ENCODE peak calls at places on chromosomes 3 and 15, in seven cellular contexts. One of them, this sample, is unnamed.
A peak's percentile ranks its signal among the peaks of the same experiment; 100 is the strongest.

GRCh38 chr3:80734483-80734882 is 966.7 kb upstream of the ROBO1 start:
- DNase-seq in stomach: no peak
- DNase-seq in SK-N-SH: no peak
- DNase-seq in sigmoid colon: no peak
- DNase-seq in HL-60: no peak
- DNase-seq in H1: no peak
- DNase-seq in HCT116: no peak
- DNase-seq in this sample: no peak

GRCh38 chr15:48447657-48448056 is 116.4 kb downstream of the DUT start:
- DNase-seq in HCT116: no peak
- DNase-seq in SK-N-SH: no peak
- DNase-seq in H1: no peak
- DNase-seq in HL-60: no peak
- DNase-seq in stomach: no peak
- DNase-seq in sigmoid colon: no peak
- DNase-seq in this sample: no peak

GRCh38 chr3:169091196-169091595 is 572.3 kb downstream of the MECOM start:
- DNase-seq in sigmoid colon: no peak
- DNase-seq in HCT116: no peak
- DNase-seq in SK-N-SH: no peak
- DNase-seq in HL-60: no peak
- DNase-seq in H1: no peak
- DNase-seq in stomach: no peak
- DNase-seq in this sample: no peak

GRCh38 chr15:33825453-33825852 is 142.8 kb upstream of the CHRM5 start:
- DNase-seq in HCT116: no peak
- DNase-seq in SK-N-SH: no peak
- DNase-seq in HL-60: no peak
- DNase-seq in H1: no peak
- DNase-seq in stomach: no peak
- DNase-seq in sigmoid colon: no peak
- DNase-seq in this sample: no peak

GRCh38 chr15:63021031-63021430 is 21.5 kb upstream of the TPM1 start:
- DNase-seq in H1: no peak
- DNase-seq in sigmoid colon: no peak
- DNase-seq in SK-N-SH: no peak
- DNase-seq in stomach: no peak
- DNase-seq in HCT116: no peak
- DNase-seq in HL-60: no peak
- DNase-seq in this sample: no peak

GRCh38 chr15:58362262-58362922 is 69.4 kb upstream of the LIPC start:
- DNase-seq in HCT116: no peak
- DNase-seq in sigmoid colon: no peak
- DNase-seq in SK-N-SH: no peak
- DNase-seq in HL-60: no peak
- DNase-seq in H1: no peak
- DNase-seq in stomach: no peak
- DNase-seq in this sample: no peak

GRCh38 chr15:43105077-43105769 is 615 bp downstream of the UBR1 start:
- DNase-seq in SK-N-SH: peak; percentile 21
- DNase-seq in H1: no peak
- DNase-seq in stomach: peak; percentile 30
- DNase-seq in HL-60: no peak
- DNase-seq in HCT116: no peak
- DNase-seq in sigmoid colon: no peak
- DNase-seq in this sample: no peak

GRCh38 chr3:50592568-50592967 is 19.0 kb downstream of the CISH start:
- DNase-seq in HCT116: no peak
- DNase-seq in sigmoid colon: no peak
- DNase-seq in stomach: no peak
- DNase-seq in HL-60: no peak
- DNase-seq in H1: no peak
- DNase-seq in SK-N-SH: no peak
- DNase-seq in this sample: no peak

GRCh38 chr3:38102073-38102844 is 34.7 kb downstream of the ACAA1 start:
- DNase-seq in H1: no peak
- DNase-seq in HL-60: peak; percentile 71
- DNase-seq in stomach: no peak
- DNase-seq in sigmoid colon: no peak
- DNase-seq in SK-N-SH: no peak
- DNase-seq in HCT116: no peak
- DNase-seq in this sample: no peak

GRCh38 chr15:60913901-60914300 is 315.2 kb downstream of the RORA start:
- DNase-seq in sigmoid colon: no peak
- DNase-seq in HL-60: no peak
- DNase-seq in stomach: no peak
- DNase-seq in HCT116: no peak
- DNase-seq in H1: no peak
- DNase-seq in SK-N-SH: no peak
- DNase-seq in this sample: no peak

DNA sequence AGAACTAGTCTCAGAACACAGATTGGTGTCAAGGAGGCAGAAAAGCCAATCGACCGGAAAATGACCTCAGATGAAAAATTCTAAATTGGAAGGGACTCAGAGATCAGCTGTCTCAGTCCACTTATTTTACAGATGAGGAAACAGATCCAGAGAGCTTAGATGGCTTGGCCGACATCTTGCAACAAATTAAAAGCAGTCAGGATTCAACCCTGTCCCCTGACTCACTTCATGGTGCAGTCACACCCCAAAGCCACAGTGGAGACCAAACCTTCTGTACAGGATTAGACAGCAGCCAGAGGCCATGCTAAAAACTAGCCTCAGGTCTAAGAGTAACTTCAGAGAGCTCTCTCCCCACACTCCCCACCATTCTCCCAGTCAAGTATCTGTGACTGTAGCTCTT is 169.3 kb upstream of the BHLHE40 start:
- DNase-seq in H1: no peak
- DNase-seq in sigmoid colon: no peak
- DNase-seq in SK-N-SH: no peak
- DNase-seq in stomach: no peak
- DNase-seq in HL-60: no peak
- DNase-seq in HCT116: no peak
- DNase-seq in this sample: no peak
- H3K27ac ChIP-seq in H1: no peak overlapping the region
- H3K27ac ChIP-seq in sigmoid colon: no peak overlapping the region
- H3K27ac ChIP-seq in SK-N-SH: no peak overlapping the region
- H3K27ac ChIP-seq in stomach: no peak overlapping the region
- H3K27ac ChIP-seq in HL-60: no peak overlapping the region
- H3K27ac ChIP-seq in HCT116: no peak overlapping the region
- H3K27ac ChIP-seq in this sample: no peak overlapping the region

GRCh38 chr15:64500695-64501395 is 40.5 kb downstream of the ZNF609 start:
- DNase-seq in HCT116: no peak
- DNase-seq in stomach: no peak
- DNase-seq in H1: no peak
- DNase-seq in HL-60: no peak
- DNase-seq in SK-N-SH: peak; percentile 46
- DNase-seq in sigmoid colon: no peak
- DNase-seq in this sample: no peak

GRCh38 chr15:64502537-64502936 is 42.2 kb downstream of the ZNF609 start:
- DNase-seq in sigmoid colon: no peak
- DNase-seq in HCT116: no peak
- DNase-seq in SK-N-SH: no peak
- DNase-seq in stomach: no peak
- DNase-seq in H1: no peak
- DNase-seq in HL-60: no peak
- DNase-seq in this sample: no peak

GRCh38 chr15:64501396-64501716 is 41.0 kb downstream of the ZNF609 start:
- DNase-seq in HL-60: no peak
- DNase-seq in stomach: no peak
- DNase-seq in HCT116: no peak
- DNase-seq in H1: no peak
- DNase-seq in SK-N-SH: no peak
- DNase-seq in sigmoid colon: no peak
- DNase-seq in this sample: no peak

GRCh38 chr15:64503197-64503596 is 42.8 kb downstream of the ZNF609 start:
- DNase-seq in stomach: no peak
- DNase-seq in HCT116: no peak
- DNase-seq in sigmoid colon: no peak
- DNase-seq in SK-N-SH: no peak
- DNase-seq in H1: no peak
- DNase-seq in HL-60: no peak
- DNase-seq in this sample: no peak

DNA sequence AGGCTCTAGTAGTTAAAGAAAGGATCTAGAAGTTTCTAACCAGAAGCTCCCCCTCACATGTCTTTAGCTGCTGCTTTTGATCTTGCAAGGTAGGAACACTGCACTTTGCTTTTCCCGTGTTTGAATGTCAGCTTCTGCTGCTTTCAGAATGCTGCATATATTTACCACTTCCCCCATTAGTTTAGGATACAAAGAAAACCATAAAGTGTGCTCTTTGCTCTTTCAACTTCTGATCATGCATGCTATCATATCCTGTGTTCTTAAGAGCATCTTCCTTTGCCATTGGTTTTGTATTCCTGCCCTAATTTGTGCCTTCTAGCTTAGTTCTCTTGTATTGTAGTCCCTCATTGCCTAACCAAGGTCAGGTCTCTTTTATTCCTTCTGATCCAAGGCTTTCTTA is 43.3 kb downstream of the ZNF609 start:
- DNase-seq in HL-60: no peak
- DNase-seq in HCT116: no peak
- DNase-seq in SK-N-SH: no peak
- DNase-seq in H1: no peak
- DNase-seq in sigmoid colon: no peak
- DNase-seq in stomach: no peak
- DNase-seq in this sample: no peak
- TF ChIP-seq CTCF in HL-60: no peak
- TF ChIP-seq CTCF in HCT116: no peak
- TF ChIP-seq CTCF in SK-N-SH: no peak
- TF ChIP-seq CTCF in H1: no peak
- TF ChIP-seq CTCF in sigmoid colon: no peak
- TF ChIP-seq CTCF in stomach: no peak
- TF ChIP-seq CTCF in this sample: no peak

GRCh38 chr3:36904641-36905040 is 40.2 kb downstream of the TRANK1 start:
- DNase-seq in HL-60: no peak
- DNase-seq in sigmoid colon: no peak
- DNase-seq in stomach: no peak
- DNase-seq in SK-N-SH: peak; percentile 34
- DNase-seq in H1: peak; percentile 44
- DNase-seq in HCT116: no peak
- DNase-seq in this sample: no peak

GRCh38 chr3:36907911-36908646 is 36.8 kb downstream of the TRANK1 start:
- DNase-seq in HCT116: no peak
- DNase-seq in stomach: peak; percentile 66
- DNase-seq in H1: no peak
- DNase-seq in sigmoid colon: peak; percentile 72
- DNase-seq in SK-N-SH: no peak
- DNase-seq in HL-60: no peak
- DNase-seq in this sample: peak; percentile 46

GRCh38 chr3:36905545-36905944 is 39.3 kb downstream of the TRANK1 start:
- DNase-seq in H1: peak; percentile 37
- DNase-seq in HCT116: no peak
- DNase-seq in HL-60: no peak
- DNase-seq in stomach: no peak
- DNase-seq in SK-N-SH: no peak
- DNase-seq in sigmoid colon: no peak
- DNase-seq in this sample: no peak

GRCh38 chr3:36908647-36909180 is 36.1 kb downstream of the TRANK1 start:
- DNase-seq in HL-60: no peak
- DNase-seq in HCT116: no peak
- DNase-seq in H1: no peak
- DNase-seq in stomach: no peak
- DNase-seq in SK-N-SH: no peak
- DNase-seq in sigmoid colon: no peak
- DNase-seq in this sample: no peak

GRCh38 chr3:36906504-36907149 is 38.2 kb downstream of the TRANK1 start:
- DNase-seq in stomach: no peak
- DNase-seq in HL-60: no peak
- DNase-seq in H1: no peak
- DNase-seq in sigmoid colon: no peak
- DNase-seq in SK-N-SH: no peak
- DNase-seq in HCT116: no peak
- DNase-seq in this sample: no peak
- TF ChIP-seq POLR2AphosphoS5 in stomach: no peak
- TF ChIP-seq POLR2AphosphoS5 in HL-60: no peak
- TF ChIP-seq POLR2AphosphoS5 in H1: no peak
- TF ChIP-seq POLR2AphosphoS5 in sigmoid colon: no peak
- TF ChIP-seq POLR2AphosphoS5 in SK-N-SH: no peak
- TF ChIP-seq POLR2AphosphoS5 in HCT116: no peak
- TF ChIP-seq POLR2AphosphoS5 in this sample: no peak

GRCh38 chr3:14202874-14203520 is 24.4 kb downstream of the LSM3 start:
- DNase-seq in stomach: no peak
- DNase-seq in H1: no peak
- DNase-seq in HCT116: no peak
- DNase-seq in SK-N-SH: no peak
- DNase-seq in sigmoid colon: no peak
- DNase-seq in HL-60: no peak
- DNase-seq in this sample: no peak
- H3K27ac ChIP-seq in stomach: no peak overlapping the region
- H3K27ac ChIP-seq in H1: no peak overlapping the region
- H3K27ac ChIP-seq in HCT116: no peak overlapping the region
- H3K27ac ChIP-seq in SK-N-SH: no peak overlapping the region
- H3K27ac ChIP-seq in sigmoid colon: no peak overlapping the region
- H3K27ac ChIP-seq in HL-60: no peak overlapping the region
- H3K27ac ChIP-seq in this sample: peak overlapping the region; percentile 57

GRCh38 chr3:28853830-28854229 is 427.0 kb upstream of the RBMS3 start:
- DNase-seq in H1: no peak
- DNase-seq in HL-60: no peak
- DNase-seq in HCT116: no peak
- DNase-seq in sigmoid colon: no peak
- DNase-seq in SK-N-SH: no peak
- DNase-seq in stomach: no peak
- DNase-seq in this sample: no peak
- TF ChIP-seq CTCF in H1: no peak
- TF ChIP-seq CTCF in HL-60: no peak
- TF ChIP-seq CTCF in HCT116: no peak
- TF ChIP-seq CTCF in sigmoid colon: no peak
- TF ChIP-seq CTCF in SK-N-SH: peak; percentile 51
- TF ChIP-seq CTCF in stomach: no peak
- TF ChIP-seq CTCF in this sample: peak; percentile 11

DNA sequence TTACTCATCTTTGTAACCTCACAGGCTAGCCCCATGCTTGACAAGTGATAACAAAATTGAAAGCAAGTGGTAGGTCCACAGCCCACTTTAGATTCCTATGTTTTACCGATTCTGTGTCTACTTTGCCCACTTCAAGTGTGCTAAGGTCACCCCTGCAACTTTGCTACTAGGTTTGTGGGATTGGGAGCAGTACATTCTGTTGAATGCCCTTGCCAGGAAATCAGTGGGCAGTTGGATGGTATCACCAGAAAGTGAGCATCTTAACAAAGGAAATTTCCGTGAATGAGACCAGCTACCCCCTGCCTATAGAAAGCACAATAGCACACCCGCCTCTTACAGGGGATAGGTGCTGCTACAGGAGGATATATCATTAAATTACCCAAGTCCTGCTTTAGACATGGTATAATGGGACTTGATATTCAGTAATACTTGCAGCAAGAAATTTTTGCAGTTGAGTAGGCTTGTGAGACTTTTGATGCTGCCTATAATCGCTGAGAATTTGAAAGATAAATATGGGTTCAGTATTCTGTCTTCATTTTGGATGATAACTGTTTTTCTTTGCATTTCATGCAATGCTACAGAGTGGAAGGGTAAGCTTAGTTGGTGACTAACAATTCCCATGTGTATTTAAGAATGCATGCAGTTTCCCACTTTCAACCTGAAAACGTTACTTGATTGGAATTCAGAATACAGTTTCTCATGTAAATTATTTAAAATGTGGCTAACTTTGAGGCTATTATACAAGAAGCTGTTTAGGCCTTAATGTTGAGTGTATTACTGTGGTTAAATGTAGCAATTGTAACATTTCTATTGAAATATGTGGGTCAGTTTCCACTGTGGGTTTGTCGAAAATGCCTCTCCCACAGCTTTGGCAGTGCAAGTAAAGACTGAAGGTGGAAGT is 9.5 kb downstream of the EBLN2 start:
- DNase-seq in HCT116: no peak
- DNase-seq in sigmoid colon: no peak
- DNase-seq in stomach: no peak
- DNase-seq in H1: no peak
- DNase-seq in HL-60: peak; percentile 35
- DNase-seq in SK-N-SH: no peak
- DNase-seq in this sample: no peak
- TF ChIP-seq POLR2AphosphoS5 in HCT116: no peak
- TF ChIP-seq POLR2AphosphoS5 in sigmoid colon: no peak
- TF ChIP-seq POLR2AphosphoS5 in stomach: no peak
- TF ChIP-seq POLR2AphosphoS5 in H1: peak; percentile 25
- TF ChIP-seq POLR2AphosphoS5 in HL-60: peak; percentile 28
- TF ChIP-seq POLR2AphosphoS5 in SK-N-SH: no peak
- TF ChIP-seq POLR2AphosphoS5 in this sample: no peak